ENCODE peak calls at places on chromosomes 7 and 10, in nine cellular contexts. K is activated CD4-positive, alpha-beta T cell treated with anti-CD3 and anti-CD28 coated beads, Interleukin-2, amount 50 U/mL, for 1 hour; Z is fibroblast of lung; E is head of caudate nucleus; W is iPS-NIHi11; O is C1 segment of cervical spinal cord; U is suprapubic skin; B is B cell; J is SHP77. P is an unnamed sample.

GRCh38 chr10:12489357-12489756 is 140.0 kb downstream of the CAMK1D start:
- DNase-seq in B (no peak), K (no peak), U (no peak), J (no peak), O (no peak), E (no peak), Z (no peak), W (no peak), P (no peak)

GRCh38 chr10:4512557-4513286 is 313.3 kb upstream of the AKR1E2 start:
- DNase-seq in W (peak), J (no peak), K (no peak), B (no peak), O (no peak), Z (peak), E (peak), U (no peak), P (peak)

GRCh38 chr10:92914478-92915066 is 66.3 kb downstream of the EXOC6 start:
- DNase-seq in J (peak), K (peak), Z (peak), B (peak), U (no peak), E (peak), W (peak), O (no peak), P (peak)

GRCh38 chr7:521221-522070 is 1.8 kb upstream of the PDGFA start:
- DNase-seq in E (peak), J (no peak), O (no peak), Z (no peak), K (no peak), W (no peak), B (peak), U (no peak), P (no peak)

GRCh38 chr10:84632866-84633265 is 304.5 kb downstream of the CCSER2 start:
- DNase-seq in U (no peak), J (no peak), Z (no peak), B (no peak), K (no peak), E (no peak), O (no peak), W (no peak), P (no peak)

GRCh38 chr7:119783799-119784198 is 489.2 kb upstream of the KCND2 start:
- DNase-seq in W (peak), E (no peak), Z (peak), O (no peak), K (no peak), U (no peak), J (peak), B (no peak), P (no peak)

GRCh38 chr10:13961096-13961495 is 369.6 kb downstream of the FRMD4A start:
- DNase-seq in K (no peak), Z (peak), E (no peak), W (no peak), B (no peak), J (no peak), U (no peak), O (no peak), P (peak)

GRCh38 chr10:70324951-70325781 is 41.4 kb upstream of the NPFFR1 start:
- DNase-seq in W (no peak), B (no peak), U (no peak), O (no peak), J (no peak), E (no peak), Z (no peak), K (no peak), P (no peak)